ENCODE peak calls at places on chromosomes 13 and 19, in four cellular contexts. W is psoas muscle, X is neural crest cell, V is A549. F is an unnamed sample.

GRCh38 chr13:87893186-87893585 is 222.0 kb downstream of the SLITRK5 start:
- DNase-seq in V (no peak), W (no peak), X (no peak), F (no peak)

GRCh38 chr19:40751065-40751923 is at the start of gene SNRPA:
- DNase-seq in X (peak; percentile 96), V (peak; percentile 100), W (peak; percentile 98), F (peak; percentile 95)

GRCh38 chr19:47769534-47769933 is 9.0 kb upstream of the SELENOW start:
- DNase-seq in X (no peak), W (no peak), V (no peak), F (no peak)

GRCh38 chr19:840519-841206 is at the start of gene PRTN3:
- DNase-seq in W (no peak), X (no peak), V (no peak), F (no peak)

GRCh38 chr19:11339254-11340098 is at the start of gene RAB3D:
- DNase-seq in W (peak; percentile 95), X (peak; percentile 97), V (peak; percentile 85), F (peak; percentile 83)

GRCh38 chr13:22562116-22562515 is 618.7 kb upstream of the SGCG start:
- DNase-seq in X (no peak), W (no peak), V (no peak), F (no peak)

GRCh38 chr19:1524972-1525325 is 1.1 kb downstream of the PLK5 start:
- DNase-seq in V (no peak), X (no peak), W (no peak), F (no peak)

GRCh38 chr13:33676700-33677048 is 141.3 kb upstream of the RFC3 start:
- DNase-seq in V (peak; percentile 21), W (peak; percentile 53), X (no peak), F (no peak)

GRCh38 chr13:30371649-30372265 is 50.5 kb upstream of the UBE2L5 start:
- DNase-seq in X (no peak), W (no peak), V (no peak), F (no peak)

GRCh38 chr19:30635026-30635985 is 263.1 kb downstream of the ZNF536 start:
- DNase-seq in W (no peak), X (no peak), V (no peak), F (no peak)

GRCh38 chr13:23554000-23554399 is 16.2 kb upstream of the TNFRSF19 start:
- DNase-seq in V (no peak), W (no peak), X (no peak), F (no peak)

GRCh38 chr13:90591927-90592268 is 755.6 kb upstream of the MIR17HG start:
- DNase-seq in V (no peak), X (no peak), W (no peak), F (no peak)

GRCh38 chr13:112245959-112246358 is 130.2 kb upstream of the SPACA7 start:
- DNase-seq in W (no peak), V (no peak), X (no peak), F (no peak)

GRCh38 chr19:16921766-16922591 is 33.2 kb downstream of the F2RL3 start:
- DNase-seq in X (no peak), W (peak; percentile 40), V (no peak), F (no peak)

GRCh38 chr13:42652642-42653415 is 78.9 kb downstream of the TNFSF11 start:
- DNase-seq in W (no peak), V (no peak), X (no peak), F (no peak)

GRCh38 chr13:57030671-57031070 is 110.0 kb upstream of the PRR20A start:
- DNase-seq in X (no peak), W (no peak), V (no peak), F (no peak)

GRCh38 chr19:20385056-20385455 is 180.5 kb downstream of the ZNF737 start:
- DNase-seq in W (no peak), V (no peak), X (no peak), F (no peak)

F was measured in fibroblast of the conjunctiva.